ENCODE peak calls at places on chromosomes 6 and 20, in six cellular contexts. Z is effector CD4-positive, alpha-beta T cell; N is T follicular helper cell; J is RPMI7951; U is adipocyte; G is iris pigment epithelial cell. L is an unnamed sample.
A peak's percentile ranks its signal among the peaks of the same experiment; 100 is the strongest.

GRCh38 chr6:81145506-81145905 is 607.0 kb downstream of the TENT5A start:
- DNase-seq in Z (no peak), N (no peak), J (no peak), U (peak; percentile 41), G (no peak), L (no peak)

GRCh38 chr6:130743175-130743574 is 84.0 kb upstream of the SMLR1 start:
- DNase-seq in Z (no peak), N (no peak), J (no peak), U (no peak), G (no peak), L (no peak)

GRCh38 chr6:128482642-128483041 is 37.8 kb downstream of the PTPRK start:
- DNase-seq in Z (no peak), N (no peak), J (no peak), U (no peak), G (no peak), L (no peak)

GRCh38 chr6:37624121-37624520 is 73.6 kb downstream of the MDGA1 start:
- DNase-seq in Z (no peak), N (no peak), J (peak; percentile 70), U (no peak), G (no peak), L (no peak)

GRCh38 chr6:150142657-150143501 is at the start of gene PPP1R14C:
- DNase-seq in Z (no peak), N (no peak), J (peak; percentile 12), U (peak; percentile 74), G (no peak), L (peak; percentile 21)

GRCh38 chr6:91299544-91300491 is 712.9 kb upstream of the MAP3K7 start:
- DNase-seq in Z (no peak), N (no peak), J (peak; percentile 8), U (peak; percentile 19), G (peak; percentile 75), L (no peak)

GRCh38 chr6:28580484-28580883 is 54.8 kb downstream of the GPX5 start:
- DNase-seq in Z (no peak), N (no peak), J (peak; percentile 10), U (peak; percentile 14), G (no peak), L (no peak)

GRCh38 chr6:41560440-41561192 is 14.4 kb downstream of the FOXP4 start:
- DNase-seq in Z (peak; percentile 86), N (peak; percentile 80), J (peak; percentile 65), U (no peak), G (no peak), L (peak; percentile 75)

GRCh38 chr6:170344631-170345576 is 38.3 kb downstream of the FAM120B start:
- DNase-seq in Z (no peak), N (no peak), J (peak; percentile 99), U (peak; percentile 13), G (peak; percentile 84), L (peak; percentile 1)

GRCh38 chr20:52996726-52997125 is 24.6 kb downstream of the TSHZ2 start:
- DNase-seq in Z (no peak), N (no peak), J (no peak), U (no peak), G (no peak), L (no peak)

GRCh38 chr20:63736893-63737689 is 627 bp downstream of the LIME1 start:
- DNase-seq in Z (peak; percentile 59), N (peak; percentile 57), J (no peak), U (no peak), G (no peak), L (peak; percentile 47)

GRCh38 chr6:138026342-138026741 is 80.9 kb downstream of the PERP start:
- DNase-seq in Z (no peak), N (no peak), J (no peak), U (no peak), G (no peak), L (no peak)

GRCh38 chr6:30730611-30731435 is 10.7 kb downstream of the TUBB start:
- DNase-seq in Z (peak; percentile 77), N (peak; percentile 81), J (no peak), U (no peak), G (peak; percentile 68), L (peak; percentile 72)

GRCh38 chr20:37194616-37195015 is 15.3 kb upstream of the MROH8 start:
- DNase-seq in Z (no peak), N (no peak), J (no peak), U (no peak), G (no peak), L (no peak)

GRCh38 chr6:105991561-105992314 is 94.4 kb upstream of the PRDM1 start:
- DNase-seq in Z (peak; percentile 15), N (no peak), J (no peak), U (no peak), G (no peak), L (peak; percentile 43)

GRCh38 chr6:122752990-122753687 is 26.4 kb upstream of the FABP7 start:
- DNase-seq in Z (no peak), N (no peak), J (no peak), U (no peak), G (no peak), L (no peak)

GRCh38 chr20:63328026-63328700 is 33.0 kb downstream of the CHRNA4 start:
- DNase-seq in Z (no peak), N (no peak), J (no peak), U (no peak), G (no peak), L (no peak)